ENCODE peak calls at places on chromosomes 11 and 22, in five cellular contexts. B is SK-N-SH, M is HepG2, H is A549, E is IMR-90. Y is an unnamed sample.

GRCh38 chr22:34354071-34354817 is 434.0 kb upstream of the LARGE1 start:
- DNase-seq in B (no peak), M (no peak), H (no peak), E (no peak), Y (no peak)

GRCh38 chr11:14620027-14620511 is 23.5 kb upstream of the PDE3B start:
- DNase-seq in B (no peak), M (peak), H (no peak), E (no peak), Y (no peak)

GRCh38 chr11:96073536-96073935 is 149.6 kb upstream of the MTMR2 start:
- DNase-seq in B (no peak), M (no peak), H (no peak), E (no peak), Y (no peak)

GRCh38 chr11:57567210-57567511 is 311 bp downstream of the UBE2L6 start:
- DNase-seq in B (no peak), M (no peak), H (no peak), E (peak), Y (no peak)

GRCh38 chr11:32462296-32462695 is 27.0 kb upstream of the WT1 start:
- DNase-seq in B (no peak), M (no peak), H (no peak), E (no peak), Y (no peak)

GRCh38 chr22:44881246-44881600 is 128.6 kb downstream of the PHF21B start:
- DNase-seq in B (no peak), M (no peak), H (no peak), E (no peak), Y (no peak)

GRCh38 chr11:45676522-45677095 is 11.2 kb upstream of the CHST1 start:
- DNase-seq in B (no peak), M (no peak), H (no peak), E (no peak), Y (no peak)

GRCh38 chr11:76574406-76574805 is 96.1 kb downstream of the LRRC32 start:
- DNase-seq in B (no peak), M (no peak), H (no peak), E (peak), Y (no peak)

GRCh38 chr22:47166446-47167016 is 404.1 kb downstream of the TBC1D22A start:
- DNase-seq in B (no peak), M (no peak), H (no peak), E (no peak), Y (no peak)

GRCh38 chr22:50182176-50183081 is 3.3 kb upstream of the TRABD start:
- DNase-seq in B (no peak), M (no peak), H (no peak), E (no peak), Y (no peak)

GRCh38 chr11:33116535-33116934 is 44.7 kb downstream of the CSTF3 start:
- DNase-seq in B (no peak), M (peak), H (peak), E (peak), Y (no peak)

GRCh38 chr11:109527496-109527895 is 105.5 kb downstream of the C11orf87 start:
- DNase-seq in B (no peak), M (no peak), H (no peak), E (peak), Y (no peak)

GRCh38 chr22:27668828-27669797 is 132.4 kb downstream of the MN1 start:
- DNase-seq in B (no peak), M (peak), H (peak), E (peak), Y (peak)

GRCh38 chr11:45652781-45653180 is 12.6 kb downstream of the CHST1 start:
- DNase-seq in B (no peak), M (no peak), H (no peak), E (peak), Y (no peak)

GRCh38 chr22:23072911-23073491 is 2.7 kb downstream of the GNAZ start:
- DNase-seq in B (no peak), M (no peak), H (no peak), E (no peak), Y (no peak)

GRCh38 chr22:26492220-26492619 is 8.5 kb downstream of the SRRD start:
- DNase-seq in B (no peak), M (no peak), H (no peak), E (no peak), Y (no peak)

GRCh38 chr11:125167292-125167953 is 2.9 kb downstream of the PKNOX2 start:
- DNase-seq in B (no peak), M (no peak), H (no peak), E (peak), Y (no peak)

DNA sequence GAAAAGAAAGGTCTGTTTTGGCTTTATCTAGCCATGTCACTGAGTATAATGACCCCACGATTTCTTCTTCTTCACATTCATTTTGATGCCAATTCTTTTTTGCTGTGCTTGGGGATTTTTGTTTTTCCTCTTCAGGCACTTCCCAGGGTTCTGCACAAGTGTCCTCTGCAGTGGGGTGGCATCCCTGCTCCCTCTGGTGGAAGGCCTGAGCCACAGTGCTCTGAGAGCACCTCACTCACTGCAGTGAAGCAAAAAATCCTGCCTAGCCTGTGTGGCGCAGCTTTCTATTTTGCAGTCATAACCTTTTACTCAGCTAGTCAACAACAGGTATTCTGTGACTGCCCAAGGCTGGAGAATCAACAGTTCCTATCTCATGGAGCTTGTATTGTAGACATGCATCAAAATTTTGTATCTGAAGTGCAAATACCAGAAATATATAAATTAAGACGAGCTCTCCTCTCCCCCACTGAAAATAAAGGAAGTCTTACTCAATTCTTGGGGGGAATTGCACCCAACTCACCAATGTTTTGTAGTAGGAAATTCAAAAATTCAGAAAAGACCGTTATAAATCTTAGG is 153.3 kb downstream of the NCAM1 start:
- DNase-seq in B (peak), M (peak), H (peak), E (peak), Y (peak)
- TF ChIP-seq RFX5 in B (no peak), M (no peak), H (no peak), E (no peak), Y (no peak)

GRCh38 chr11:119666061-119666460 is 62.9 kb downstream of the NECTIN1 start:
- DNase-seq in B (no peak), M (no peak), H (no peak), E (no peak), Y (no peak)
- TF ChIP-seq RFX5 in B (no peak), M (no peak), H (no peak), E (no peak), Y (no peak)

GRCh38 chr11:61862714-61863547 is 28.4 kb downstream of the FADS3 start:
- DNase-seq in B (no peak), M (no peak), H (no peak), E (no peak), Y (no peak)
- TF ChIP-seq RFX5 in B (no peak), M (no peak), H (no peak), E (no peak), Y (no peak)

GRCh38 chr11:47611240-47611863 is 17.1 kb upstream of the C1QTNF4 start:
- DNase-seq in B (no peak), M (no peak), H (no peak), E (no peak), Y (no peak)
- TF ChIP-seq RFX5 in B (no peak), M (no peak), H (no peak), E (no peak), Y (no peak)

GRCh38 chr11:70312401-70313357 is 42.2 kb downstream of the PPFIA1 start:
- DNase-seq in B (no peak), M (no peak), H (no peak), E (no peak), Y (peak)
- TF ChIP-seq RFX5 in B (no peak), M (no peak), H (no peak), E (no peak), Y (no peak)

GRCh38 chr22:25362215-25362882 is 142.9 kb downstream of the CRYBB2 start:
- DNase-seq in B (peak), M (peak), H (peak), E (peak), Y (peak)
- TF ChIP-seq RFX5 in B (no peak), M (no peak), H (no peak), E (no peak), Y (no peak)

GRCh38 chr11:47403135-47403534 is 5.3 kb upstream of the SLC39A13 start:
- DNase-seq in B (no peak), M (no peak), H (no peak), E (no peak), Y (no peak)

GRCh38 chr11:47400813-47401279 is 7.5 kb upstream of the SLC39A13 start:
- DNase-seq in B (peak), M (no peak), H (no peak), E (no peak), Y (peak)

GRCh38 chr11:47398551-47398950 is 9.8 kb upstream of the SLC39A13 start:
- DNase-seq in B (no peak), M (no peak), H (no peak), E (no peak), Y (no peak)

GRCh38 chr11:47398011-47398410 is 10.4 kb upstream of the SLC39A13 start:
- DNase-seq in B (no peak), M (no peak), H (no peak), E (no peak), Y (no peak)

GRCh38 chr11:47399860-47400812 is 8.3 kb upstream of the SLC39A13 start:
- DNase-seq in B (peak), M (no peak), H (no peak), E (no peak), Y (peak)
- TF ChIP-seq RFX5 in B (no peak), M (no peak), H (no peak), E (no peak), Y (no peak)